ENCODE peak calls at places on chromosomes 7 and 10, in four cellular contexts. One of them, this sample, is unnamed.

GRCh38 chr7:2105917-2106316 is 126.8 kb downstream of the MAD1L1 start:
- DNase-seq in K562: peak; percentile 83
- DNase-seq in A549: no peak
- DNase-seq in HepG2: no peak
- DNase-seq in this sample: no peak

GRCh38 chr10:27679996-27680395 is 65.6 kb downstream of the MKX start:
- DNase-seq in A549: no peak
- DNase-seq in K562: no peak
- DNase-seq in HepG2: no peak
- DNase-seq in this sample: no peak

GRCh38 chr10:75016290-75016689 is 95.2 kb upstream of the SAMD8 start:
- DNase-seq in A549: no peak
- DNase-seq in HepG2: no peak
- DNase-seq in K562: no peak
- DNase-seq in this sample: no peak

GRCh38 chr10:131655101-131655849 is 245.5 kb upstream of the PPP2R2D start:
- DNase-seq in K562: no peak
- DNase-seq in HepG2: no peak
- DNase-seq in A549: no peak
- DNase-seq in this sample: peak; percentile 48

GRCh38 chr7:134632052-134632451 is 14.6 kb upstream of the BPGM start:
- DNase-seq in A549: no peak
- DNase-seq in K562: no peak
- DNase-seq in HepG2: no peak
- DNase-seq in this sample: no peak

GRCh38 chr10:76444034-76444800 is 1012.8 kb downstream of the LRMDA start:
- DNase-seq in A549: no peak
- DNase-seq in K562: no peak
- DNase-seq in HepG2: no peak
- DNase-seq in this sample: no peak

GRCh38 chr7:127107601-127108007 is 145.1 kb downstream of the GRM8 start:
- DNase-seq in A549: peak; percentile 30
- DNase-seq in K562: peak; percentile 81
- DNase-seq in HepG2: peak; percentile 55
- DNase-seq in this sample: no peak

GRCh38 chr7:781228-781864 is 50.9 kb upstream of the SUN1 start:
- DNase-seq in A549: no peak
- DNase-seq in HepG2: no peak
- DNase-seq in K562: no peak
- DNase-seq in this sample: no peak

GRCh38 chr10:99870051-99870730 is 87.8 kb downstream of the ABCC2 start:
- DNase-seq in K562: no peak
- DNase-seq in HepG2: no peak
- DNase-seq in A549: no peak
- DNase-seq in this sample: no peak

GRCh38 chr10:60281331-60281730 is 108.3 kb downstream of the ANK3 start:
- DNase-seq in HepG2: no peak
- DNase-seq in K562: no peak
- DNase-seq in A549: no peak
- DNase-seq in this sample: no peak

GRCh38 chr7:32583791-32584190 is 88.5 kb downstream of the AVL9 start:
- DNase-seq in A549: no peak
- DNase-seq in HepG2: no peak
- DNase-seq in K562: no peak
- DNase-seq in this sample: no peak

GRCh38 chr7:70520604-70521003 is 611.3 kb upstream of the GALNT17 start:
- DNase-seq in K562: no peak
- DNase-seq in HepG2: peak; percentile 52
- DNase-seq in A549: peak; percentile 10
- DNase-seq in this sample: no peak

GRCh38 chr10:21675157-21675796 is 141.2 kb downstream of the MLLT10 start:
- DNase-seq in A549: peak; percentile 40
- DNase-seq in K562: peak; percentile 52
- DNase-seq in HepG2: peak; percentile 64
- DNase-seq in this sample: no peak

GRCh38 chr10:98074315-98074911 is 44.0 kb upstream of the CRTAC1 start:
- DNase-seq in A549: no peak
- DNase-seq in HepG2: no peak
- DNase-seq in K562: peak; percentile 5
- DNase-seq in this sample: no peak

GRCh38 chr10:59704644-59705043 is 5.0 kb downstream of the SLC16A9 start:
- DNase-seq in K562: no peak
- DNase-seq in HepG2: no peak
- DNase-seq in A549: no peak
- DNase-seq in this sample: no peak

GRCh38 chr7:158443014-158443687 is 144.5 kb downstream of the PTPRN2 start:
- DNase-seq in HepG2: no peak
- DNase-seq in A549: no peak
- DNase-seq in K562: no peak
- DNase-seq in this sample: no peak

GRCh38 chr7:4797858-4798705 is 22.7 kb downstream of the AP5Z1 start:
- DNase-seq in HepG2: peak; percentile 31
- DNase-seq in A549: peak; percentile 73
- DNase-seq in K562: peak; percentile 76
- DNase-seq in this sample: no peak

GRCh38 chr7:140646931-140647647 is 6.5 kb upstream of the DENND2A start:
- DNase-seq in HepG2: peak; percentile 49
- DNase-seq in K562: peak; percentile 65
- DNase-seq in A549: peak; percentile 97
- DNase-seq in this sample: no peak

GRCh38 chr7:93298671-93299070 is 66.5 kb downstream of the VPS50 start:
- DNase-seq in K562: no peak
- DNase-seq in HepG2: no peak
- DNase-seq in A549: no peak
- DNase-seq in this sample: no peak

GRCh38 chr10:132700168-132701098 is 85.5 kb downstream of the NKX6-2 start:
- DNase-seq in K562: no peak
- DNase-seq in A549: no peak
- DNase-seq in HepG2: no peak
- DNase-seq in this sample: no peak

GRCh38 chr10:36675458-36675880 is 449.9 kb upstream of the ANKRD30A start:
- DNase-seq in K562: no peak
- DNase-seq in HepG2: no peak
- DNase-seq in A549: no peak
- DNase-seq in this sample: no peak

GRCh38 chr7:35593896-35594295 is 101.0 kb downstream of the HERPUD2 start:
- DNase-seq in A549: no peak
- DNase-seq in HepG2: peak; percentile 7
- DNase-seq in K562: peak; percentile 63
- DNase-seq in this sample: peak; percentile 86

GRCh38 chr10:116210588-116211346 is 62.2 kb downstream of the GFRA1 start:
- DNase-seq in HepG2: no peak
- DNase-seq in K562: no peak
- DNase-seq in A549: no peak
- DNase-seq in this sample: no peak

GRCh38 chr7:134470864-134471263 is 12.0 kb upstream of the AKR1B1 start:
- DNase-seq in A549: peak; percentile 74
- DNase-seq in HepG2: peak; percentile 47
- DNase-seq in K562: peak; percentile 18
- DNase-seq in this sample: no peak

GRCh38 chr10:68096913-68097509 is 12.3 kb upstream of the MYPN start:
- DNase-seq in HepG2: no peak
- DNase-seq in A549: peak; percentile 69
- DNase-seq in K562: peak; percentile 39
- DNase-seq in this sample: no peak

GRCh38 chr7:68865351-68865885 is 732.9 kb upstream of the AUTS2 start:
- DNase-seq in A549: no peak
- DNase-seq in HepG2: no peak
- DNase-seq in K562: no peak
- DNase-seq in this sample: no peak

DNA sequence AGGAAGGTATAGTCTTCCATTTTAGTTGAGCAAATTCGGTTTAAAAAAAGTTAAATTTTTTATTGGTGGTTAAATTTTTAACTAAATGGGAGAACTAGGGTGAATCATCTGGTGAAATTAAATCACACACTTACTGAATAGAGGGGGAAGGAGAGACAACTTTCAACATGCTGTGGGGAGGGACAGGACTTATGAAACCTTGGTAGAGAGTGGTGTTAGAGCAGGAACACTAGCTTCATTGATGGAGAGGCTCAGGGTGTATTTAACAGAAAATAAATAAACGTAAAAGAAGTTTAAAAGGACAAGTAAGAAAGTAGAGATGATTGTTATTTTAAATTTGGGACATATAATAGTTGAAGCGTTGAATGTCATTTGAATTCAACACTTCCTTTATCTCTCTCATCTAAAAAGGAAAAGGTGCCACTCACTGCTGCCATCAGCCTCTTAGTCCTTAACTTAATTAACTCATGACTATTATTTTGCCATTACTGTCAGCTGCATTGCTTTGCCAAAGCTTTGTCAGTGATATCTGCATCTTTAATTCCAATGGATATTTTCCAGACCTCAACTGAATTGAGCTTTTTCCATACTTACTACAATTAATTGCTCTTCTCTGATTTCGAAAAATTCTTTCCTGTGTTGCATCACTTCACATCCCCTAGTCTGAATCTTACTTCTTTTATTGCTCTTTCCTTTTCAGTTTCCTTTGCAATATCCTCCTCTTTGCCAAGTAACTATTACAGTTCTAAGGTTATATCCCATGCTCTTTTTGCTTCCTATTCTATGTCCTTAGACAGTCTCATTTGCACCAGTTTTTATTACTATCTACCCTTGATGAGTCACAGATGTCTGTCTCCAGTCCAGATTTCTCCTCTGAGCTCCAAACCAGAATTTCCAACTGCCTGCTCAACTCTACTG is 71.7 kb downstream of the GNAT3 start:
- DNase-seq in K562: no peak
- DNase-seq in HepG2: no peak
- DNase-seq in A549: no peak
- DNase-seq in this sample: no peak
- TF ChIP-seq CHD2 in K562: no peak
- TF ChIP-seq CHD2 in HepG2: no peak
- TF ChIP-seq CHD2 in A549: no peak
- TF ChIP-seq CHD2 in this sample: no peak

DNA sequence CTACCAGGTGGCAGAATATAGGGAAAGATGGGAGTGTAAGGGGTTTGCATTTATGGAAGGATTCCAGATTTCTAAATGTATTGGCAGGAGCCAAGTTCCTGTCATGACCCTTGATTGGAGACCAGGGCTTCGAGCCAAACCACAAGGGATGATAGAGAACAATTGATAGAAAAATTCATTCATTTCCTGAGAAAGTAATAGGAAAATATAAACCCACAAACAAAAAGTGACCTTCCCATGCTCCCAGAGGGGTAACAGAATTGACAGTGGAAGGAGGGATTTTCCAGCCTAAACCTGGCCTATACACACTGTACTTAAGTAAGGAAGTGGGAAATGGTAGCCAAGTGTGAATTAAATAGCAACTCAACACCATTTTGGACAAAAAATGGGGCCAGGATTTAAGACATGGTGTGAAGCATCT is 22.4 kb upstream of the IFIT2 start:
- DNase-seq in HepG2: no peak
- DNase-seq in A549: no peak
- DNase-seq in K562: no peak
- DNase-seq in this sample: no peak
- TF ChIP-seq JUN in HepG2: no peak
- TF ChIP-seq JUN in A549: no peak
- TF ChIP-seq JUN in K562: no peak
- TF ChIP-seq JUN in this sample: no peak

DNA sequence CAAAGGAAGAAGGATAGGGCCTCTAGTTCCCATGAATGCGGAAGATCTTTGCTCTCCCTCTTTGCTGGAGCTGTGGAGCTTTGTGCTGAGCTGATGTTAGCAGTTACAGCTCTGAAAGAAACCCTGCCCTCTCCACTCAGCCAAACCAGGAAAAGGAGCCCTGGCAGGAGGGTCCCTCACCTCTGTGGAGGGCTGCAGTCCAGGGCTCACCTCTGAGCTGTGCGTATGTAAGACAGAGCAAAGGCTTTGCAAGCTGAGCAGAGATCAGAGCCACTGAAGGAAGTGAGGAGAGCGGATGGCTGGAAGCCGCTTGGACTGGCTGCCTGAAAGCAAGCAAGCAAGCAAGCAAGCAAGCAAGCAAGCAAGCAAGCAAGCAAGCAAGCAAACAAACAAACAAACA is 84.7 kb downstream of the RAMP3 start:
- DNase-seq in A549: no peak
- DNase-seq in K562: no peak
- DNase-seq in HepG2: no peak
- DNase-seq in this sample: no peak
- TF ChIP-seq CHD2 in A549: no peak
- TF ChIP-seq CHD2 in K562: no peak
- TF ChIP-seq CHD2 in HepG2: no peak
- TF ChIP-seq CHD2 in this sample: no peak

GRCh38 chr7:99112097-99112496 is 31.8 kb downstream of the SMURF1 start:
- DNase-seq in A549: no peak
- DNase-seq in HepG2: no peak
- DNase-seq in K562: no peak
- DNase-seq in this sample: no peak
- TF ChIP-seq JUN in A549: no peak
- TF ChIP-seq JUN in HepG2: no peak
- TF ChIP-seq JUN in K562: no peak
- TF ChIP-seq JUN in this sample: no peak

GRCh38 chr10:118732253-118733194 is 22.2 kb downstream of the CACUL1 start:
- DNase-seq in HepG2: no peak
- DNase-seq in K562: no peak
- DNase-seq in A549: no peak
- DNase-seq in this sample: no peak
- TF ChIP-seq CHD2 in HepG2: no peak
- TF ChIP-seq CHD2 in K562: no peak
- TF ChIP-seq CHD2 in A549: no peak
- TF ChIP-seq CHD2 in this sample: no peak

DNA sequence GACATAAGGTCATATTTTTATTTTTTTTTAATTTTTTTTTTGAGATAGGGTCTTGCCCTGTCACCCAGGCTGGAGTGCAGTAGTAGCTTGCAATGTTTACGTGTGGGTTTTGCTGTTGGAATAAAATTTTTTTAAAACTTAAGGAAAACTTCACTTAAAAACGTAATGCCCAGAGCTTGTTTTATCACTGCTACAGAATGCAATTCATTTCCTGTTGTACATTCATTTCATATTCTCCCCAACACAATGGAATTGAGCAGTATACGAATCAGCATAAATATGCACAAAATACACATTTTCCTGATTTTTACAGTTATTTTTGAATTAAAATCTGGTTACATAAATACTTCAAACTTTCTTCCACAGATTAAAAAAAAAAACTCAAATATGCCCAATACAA is 40.3 kb downstream of the RSU1 start:
- DNase-seq in K562: no peak
- DNase-seq in HepG2: no peak
- DNase-seq in A549: no peak
- DNase-seq in this sample: no peak
- TF ChIP-seq JUN in K562: no peak
- TF ChIP-seq JUN in HepG2: no peak
- TF ChIP-seq JUN in A549: no peak
- TF ChIP-seq JUN in this sample: no peak

This sample was measured in H1.